ENCODE peak calls at places on chromosomes 16 and 17, in eight cellular contexts. One of them, this sample, is unnamed.

GRCh38 chr16:2858245-2859025 is 465 bp upstream of the PRSS22 start:
- DNase-seq in breast epithelium: peak; percentile 89
- DNase-seq in HCT116: peak; percentile 85
- DNase-seq in endothelial cell of umbilical vein: no peak
- DNase-seq in stomach: peak; percentile 91
- DNase-seq in transverse colon: peak; percentile 88
- DNase-seq in upper lobe of left lung: peak; percentile 85
- DNase-seq in Panc1: no peak
- DNase-seq in this sample: peak; percentile 83

GRCh38 chr16:1933097-1933661 is 9.8 kb downstream of the MSRB1 start:
- DNase-seq in breast epithelium: no peak
- DNase-seq in HCT116: no peak
- DNase-seq in endothelial cell of umbilical vein: no peak
- DNase-seq in stomach: no peak
- DNase-seq in transverse colon: no peak
- DNase-seq in upper lobe of left lung: peak; percentile 66
- DNase-seq in Panc1: no peak
- DNase-seq in this sample: no peak

GRCh38 chr17:80409626-80410025 is 5.3 kb upstream of the ENDOV start:
- DNase-seq in breast epithelium: no peak
- DNase-seq in HCT116: no peak
- DNase-seq in endothelial cell of umbilical vein: no peak
- DNase-seq in stomach: no peak
- DNase-seq in transverse colon: no peak
- DNase-seq in upper lobe of left lung: no peak
- DNase-seq in Panc1: no peak
- DNase-seq in this sample: no peak

GRCh38 chr16:28494141-28494851 is at the start of gene APOBR:
- DNase-seq in breast epithelium: no peak
- DNase-seq in HCT116: no peak
- DNase-seq in endothelial cell of umbilical vein: no peak
- DNase-seq in stomach: peak; percentile 58
- DNase-seq in transverse colon: peak; percentile 75
- DNase-seq in upper lobe of left lung: peak; percentile 83
- DNase-seq in Panc1: no peak
- DNase-seq in this sample: no peak

GRCh38 chr16:87133966-87134945 is 182.9 kb downstream of the C16orf95 start:
- DNase-seq in breast epithelium: no peak
- DNase-seq in HCT116: no peak
- DNase-seq in endothelial cell of umbilical vein: no peak
- DNase-seq in stomach: no peak
- DNase-seq in transverse colon: no peak
- DNase-seq in upper lobe of left lung: no peak
- DNase-seq in Panc1: no peak
- DNase-seq in this sample: no peak

GRCh38 chr17:51510940-51511339 is 250.6 kb downstream of the UTP18 start:
- DNase-seq in breast epithelium: no peak
- DNase-seq in HCT116: no peak
- DNase-seq in endothelial cell of umbilical vein: no peak
- DNase-seq in stomach: no peak
- DNase-seq in transverse colon: no peak
- DNase-seq in upper lobe of left lung: no peak
- DNase-seq in Panc1: no peak
- DNase-seq in this sample: no peak

GRCh38 chr16:30116291-30117207 is 3.2 kb upstream of the GDPD3 start:
- DNase-seq in breast epithelium: no peak
- DNase-seq in HCT116: no peak
- DNase-seq in endothelial cell of umbilical vein: no peak
- DNase-seq in stomach: no peak
- DNase-seq in transverse colon: no peak
- DNase-seq in upper lobe of left lung: no peak
- DNase-seq in Panc1: no peak
- DNase-seq in this sample: no peak

GRCh38 chr17:67260051-67260987 is 15.3 kb upstream of the HELZ start:
- DNase-seq in breast epithelium: no peak
- DNase-seq in HCT116: no peak
- DNase-seq in endothelial cell of umbilical vein: no peak
- DNase-seq in stomach: no peak
- DNase-seq in transverse colon: peak; percentile 14
- DNase-seq in upper lobe of left lung: no peak
- DNase-seq in Panc1: no peak
- DNase-seq in this sample: peak; percentile 10

GRCh38 chr17:60173304-60173807 is 23.6 kb downstream of the CA4 start:
- DNase-seq in breast epithelium: no peak
- DNase-seq in HCT116: no peak
- DNase-seq in endothelial cell of umbilical vein: no peak
- DNase-seq in stomach: no peak
- DNase-seq in transverse colon: no peak
- DNase-seq in upper lobe of left lung: no peak
- DNase-seq in Panc1: no peak
- DNase-seq in this sample: no peak

GRCh38 chr17:48270896-48271295 is 159.1 kb downstream of the SKAP1 start:
- DNase-seq in breast epithelium: no peak
- DNase-seq in HCT116: no peak
- DNase-seq in endothelial cell of umbilical vein: no peak
- DNase-seq in stomach: no peak
- DNase-seq in transverse colon: no peak
- DNase-seq in upper lobe of left lung: no peak
- DNase-seq in Panc1: no peak
- DNase-seq in this sample: no peak

GRCh38 chr17:75182569-75183436 is at the start of gene SUMO2:
- DNase-seq in breast epithelium: peak; percentile 96
- DNase-seq in HCT116: peak; percentile 95
- DNase-seq in endothelial cell of umbilical vein: peak; percentile 96
- DNase-seq in stomach: peak; percentile 97
- DNase-seq in transverse colon: peak; percentile 97
- DNase-seq in upper lobe of left lung: peak; percentile 100
- DNase-seq in Panc1: no peak
- DNase-seq in this sample: peak; percentile 92

GRCh38 chr17:59505610-59506276 is 59.7 kb upstream of the DHX40 start:
- DNase-seq in breast epithelium: no peak
- DNase-seq in HCT116: no peak
- DNase-seq in endothelial cell of umbilical vein: no peak
- DNase-seq in stomach: no peak
- DNase-seq in transverse colon: no peak
- DNase-seq in upper lobe of left lung: no peak
- DNase-seq in Panc1: no peak
- DNase-seq in this sample: no peak

GRCh38 chr16:30399435-30400186 is 4.4 kb downstream of the ZNF48 start:
- DNase-seq in breast epithelium: no peak
- DNase-seq in HCT116: no peak
- DNase-seq in endothelial cell of umbilical vein: no peak
- DNase-seq in stomach: no peak
- DNase-seq in transverse colon: no peak
- DNase-seq in upper lobe of left lung: no peak
- DNase-seq in Panc1: no peak
- DNase-seq in this sample: no peak

GRCh38 chr16:56424791-56425438 is 430 bp downstream of the AMFR start:
- DNase-seq in breast epithelium: no peak
- DNase-seq in HCT116: no peak
- DNase-seq in endothelial cell of umbilical vein: peak; percentile 40
- DNase-seq in stomach: no peak
- DNase-seq in transverse colon: peak; percentile 39
- DNase-seq in upper lobe of left lung: peak; percentile 92
- DNase-seq in Panc1: no peak
- DNase-seq in this sample: peak; percentile 8

DNA sequence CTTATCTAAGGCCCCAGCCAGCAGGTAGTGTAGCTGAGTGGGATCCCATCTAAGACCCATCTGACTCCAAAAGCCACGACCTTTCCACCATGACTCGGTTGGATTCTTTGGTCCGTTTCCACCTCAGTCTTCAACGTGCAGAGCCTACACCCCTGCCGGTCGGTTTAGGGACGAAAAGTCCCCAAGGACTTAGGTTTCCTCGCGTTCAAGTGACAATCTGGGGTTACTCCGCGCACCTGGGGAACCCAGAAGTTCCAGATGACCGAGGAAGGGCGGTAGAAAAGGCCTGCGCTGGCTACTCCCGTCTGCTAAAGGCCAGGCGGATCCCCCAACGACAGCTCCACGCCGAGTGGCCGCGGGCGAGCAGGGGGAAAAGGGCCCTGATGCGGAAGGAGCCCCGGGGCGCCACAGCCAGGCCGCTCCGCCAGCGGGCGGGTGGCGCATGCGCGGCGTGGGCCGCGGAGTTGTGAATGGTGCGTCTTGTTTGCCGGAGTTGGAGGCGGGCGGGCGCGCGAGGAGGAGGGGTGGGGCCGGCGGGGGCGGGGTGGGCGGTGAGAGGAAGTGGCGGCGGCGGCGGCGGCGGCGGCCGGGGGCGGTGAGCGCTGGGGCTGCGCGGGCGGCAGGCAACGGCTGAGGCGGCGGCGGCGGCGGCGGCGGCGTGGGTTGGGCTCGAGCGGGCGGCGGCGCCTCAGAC is at the start of gene CBFB:
- DNase-seq in breast epithelium: peak; percentile 88
- DNase-seq in HCT116: peak; percentile 85
- DNase-seq in endothelial cell of umbilical vein: peak; percentile 87
- DNase-seq in stomach: peak; percentile 93
- DNase-seq in transverse colon: peak; percentile 93
- DNase-seq in upper lobe of left lung: peak; percentile 99
- DNase-seq in Panc1: peak; percentile 35
- DNase-seq in this sample: peak; percentile 90
- TF ChIP-seq POLR2AphosphoS5 in breast epithelium: peak; percentile 62
- TF ChIP-seq POLR2AphosphoS5 in HCT116: peak; percentile 93
- TF ChIP-seq POLR2AphosphoS5 in endothelial cell of umbilical vein: peak; percentile 94
- TF ChIP-seq POLR2AphosphoS5 in stomach: peak; percentile 69
- TF ChIP-seq POLR2AphosphoS5 in transverse colon: peak; percentile 91
- TF ChIP-seq POLR2AphosphoS5 in upper lobe of left lung: peak; percentile 90
- TF ChIP-seq POLR2AphosphoS5 in Panc1: peak; percentile 80
- TF ChIP-seq POLR2AphosphoS5 in this sample: peak; percentile 78

GRCh38 chr17:73293031-73293430 is 18.8 kb downstream of the CDC42EP4 start:
- DNase-seq in breast epithelium: no peak
- DNase-seq in HCT116: peak; percentile 51
- DNase-seq in endothelial cell of umbilical vein: no peak
- DNase-seq in stomach: peak; percentile 54
- DNase-seq in transverse colon: no peak
- DNase-seq in upper lobe of left lung: no peak
- DNase-seq in Panc1: no peak
- DNase-seq in this sample: no peak

GRCh38 chr17:73291260-73291801 is 20.5 kb downstream of the CDC42EP4 start:
- DNase-seq in breast epithelium: no peak
- DNase-seq in HCT116: peak; percentile 79
- DNase-seq in endothelial cell of umbilical vein: peak; percentile 18
- DNase-seq in stomach: peak; percentile 73
- DNase-seq in transverse colon: peak; percentile 76
- DNase-seq in upper lobe of left lung: no peak
- DNase-seq in Panc1: no peak
- DNase-seq in this sample: no peak

GRCh38 chr17:73292031-73292531 is 19.7 kb downstream of the CDC42EP4 start:
- DNase-seq in breast epithelium: no peak
- DNase-seq in HCT116: peak; percentile 89
- DNase-seq in endothelial cell of umbilical vein: peak; percentile 74
- DNase-seq in stomach: peak; percentile 68
- DNase-seq in transverse colon: no peak
- DNase-seq in upper lobe of left lung: no peak
- DNase-seq in Panc1: no peak
- DNase-seq in this sample: no peak

GRCh38 chr17:73290399-73291259 is 21.2 kb downstream of the CDC42EP4 start:
- DNase-seq in breast epithelium: no peak
- DNase-seq in HCT116: no peak
- DNase-seq in endothelial cell of umbilical vein: no peak
- DNase-seq in stomach: no peak
- DNase-seq in transverse colon: no peak
- DNase-seq in upper lobe of left lung: no peak
- DNase-seq in Panc1: no peak
- DNase-seq in this sample: no peak

GRCh38 chr17:73293480-73293911 is 18.3 kb downstream of the CDC42EP4 start:
- DNase-seq in breast epithelium: peak; percentile 74
- DNase-seq in HCT116: peak; percentile 78
- DNase-seq in endothelial cell of umbilical vein: no peak
- DNase-seq in stomach: peak; percentile 85
- DNase-seq in transverse colon: peak; percentile 51
- DNase-seq in upper lobe of left lung: no peak
- DNase-seq in Panc1: no peak
- DNase-seq in this sample: peak; percentile 78
- H3K4me1 ChIP-seq in breast epithelium: peaks cover 60% of the 10 kb centered on the region
- H3K4me1 ChIP-seq in HCT116: peaks cover 69% of the 10 kb centered on the region
- H3K4me1 ChIP-seq in endothelial cell of umbilical vein: peaks cover 25% of the 10 kb centered on the region
- H3K4me1 ChIP-seq in stomach: peaks cover 78% of the 10 kb centered on the region
- H3K4me1 ChIP-seq in transverse colon: peaks cover 63% of the 10 kb centered on the region
- H3K4me1 ChIP-seq in upper lobe of left lung: peaks cover 66% of the 10 kb centered on the region
- H3K4me1 ChIP-seq in Panc1: peaks cover 75% of the 10 kb centered on the region
- H3K4me1 ChIP-seq in this sample: peaks cover 44% of the 10 kb centered on the region

GRCh38 chr17:8154608-8155152 is 2.5 kb upstream of the PER1 start:
- DNase-seq in breast epithelium: no peak
- DNase-seq in HCT116: no peak
- DNase-seq in endothelial cell of umbilical vein: no peak
- DNase-seq in stomach: no peak
- DNase-seq in transverse colon: no peak
- DNase-seq in upper lobe of left lung: no peak
- DNase-seq in Panc1: no peak
- DNase-seq in this sample: no peak

GRCh38 chr17:8152981-8153549 is 861 bp upstream of the PER1 start:
- DNase-seq in breast epithelium: no peak
- DNase-seq in HCT116: no peak
- DNase-seq in endothelial cell of umbilical vein: no peak
- DNase-seq in stomach: no peak
- DNase-seq in transverse colon: no peak
- DNase-seq in upper lobe of left lung: no peak
- DNase-seq in Panc1: no peak
- DNase-seq in this sample: no peak

GRCh38 chr17:8153957-8154607 is 1.9 kb upstream of the PER1 start:
- DNase-seq in breast epithelium: peak; percentile 100
- DNase-seq in HCT116: peak; percentile 93
- DNase-seq in endothelial cell of umbilical vein: peak; percentile 98
- DNase-seq in stomach: peak; percentile 100
- DNase-seq in transverse colon: peak; percentile 99
- DNase-seq in upper lobe of left lung: peak; percentile 99
- DNase-seq in Panc1: peak; percentile 87
- DNase-seq in this sample: peak; percentile 100

GRCh38 chr17:8152112-8152775 is at the start of gene PER1:
- DNase-seq in breast epithelium: peak; percentile 97
- DNase-seq in HCT116: peak; percentile 86
- DNase-seq in endothelial cell of umbilical vein: peak; percentile 92
- DNase-seq in stomach: peak; percentile 97
- DNase-seq in transverse colon: peak; percentile 97
- DNase-seq in upper lobe of left lung: peak; percentile 99
- DNase-seq in Panc1: no peak
- DNase-seq in this sample: peak; percentile 95

DNA sequence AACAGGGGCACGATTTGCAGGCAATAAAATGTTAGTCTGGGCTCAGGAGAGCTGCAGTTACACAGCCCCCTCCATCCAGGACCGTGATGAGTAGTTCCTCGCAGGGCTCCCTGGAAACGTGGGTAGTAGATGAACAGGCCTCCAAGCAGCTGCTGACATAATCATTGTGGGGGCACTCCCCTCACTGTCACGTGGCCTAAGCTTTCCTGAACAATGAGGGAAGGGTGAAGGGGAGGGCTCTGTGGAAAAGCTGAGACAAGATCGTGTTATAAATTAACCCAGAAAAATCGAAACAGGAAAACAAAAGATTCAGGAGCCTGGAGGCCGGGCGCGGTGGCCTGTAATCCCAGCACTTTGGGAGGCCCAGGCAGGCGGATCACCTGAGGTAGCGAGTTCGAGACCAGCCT is 1.3 kb upstream of the PER1 start:
- DNase-seq in breast epithelium: no peak
- DNase-seq in HCT116: no peak
- DNase-seq in endothelial cell of umbilical vein: peak; percentile 95
- DNase-seq in stomach: peak; percentile 73
- DNase-seq in transverse colon: peak; percentile 85
- DNase-seq in upper lobe of left lung: peak; percentile 78
- DNase-seq in Panc1: no peak
- DNase-seq in this sample: no peak
- TF ChIP-seq POLR2AphosphoS5 in breast epithelium: peak; percentile 75
- TF ChIP-seq POLR2AphosphoS5 in HCT116: no peak
- TF ChIP-seq POLR2AphosphoS5 in endothelial cell of umbilical vein: no peak
- TF ChIP-seq POLR2AphosphoS5 in stomach: peak; percentile 83
- TF ChIP-seq POLR2AphosphoS5 in transverse colon: peak; percentile 85
- TF ChIP-seq POLR2AphosphoS5 in upper lobe of left lung: peak; percentile 84
- TF ChIP-seq POLR2AphosphoS5 in Panc1: no peak
- TF ChIP-seq POLR2AphosphoS5 in this sample: peak; percentile 47

GRCh38 chr16:75244225-75244792 is 7.1 kb downstream of the BCAR1 start:
- DNase-seq in breast epithelium: no peak
- DNase-seq in HCT116: no peak
- DNase-seq in endothelial cell of umbilical vein: peak; percentile 62
- DNase-seq in stomach: peak; percentile 79
- DNase-seq in transverse colon: peak; percentile 63
- DNase-seq in upper lobe of left lung: no peak
- DNase-seq in Panc1: no peak
- DNase-seq in this sample: no peak
- H3K4me1 ChIP-seq in breast epithelium: peaks cover 46% of the 10 kb centered on the region
- H3K4me1 ChIP-seq in HCT116: peaks cover 67% of the 10 kb centered on the region
- H3K4me1 ChIP-seq in endothelial cell of umbilical vein: peaks cover 61% of the 10 kb centered on the region
- H3K4me1 ChIP-seq in stomach: peaks cover 73% of the 10 kb centered on the region
- H3K4me1 ChIP-seq in transverse colon: peaks cover 55% of the 10 kb centered on the region
- H3K4me1 ChIP-seq in upper lobe of left lung: peaks cover 67% of the 10 kb centered on the region
- H3K4me1 ChIP-seq in Panc1: peaks cover 72% of the 10 kb centered on the region
- H3K4me1 ChIP-seq in this sample: peaks cover 30% of the 10 kb centered on the region